ENCODE peak calls at places on chromosomes 4 and X, in five cellular contexts. N is breast epithelium, Y is adrenal gland, P is brain microvascular endothelial cell, T is pancreas. R is an unnamed sample.

GRCh38 chrX:10110984-10111363 is 45.8 kb upstream of the CLCN4 start:
- DNase-seq in Y (peak), N (no peak), T (no peak), P (no peak), R (peak)

GRCh38 chrX:139933904-139934303 is 1.1 kb upstream of the ATP11C start:
- DNase-seq in N (no peak), Y (no peak), P (no peak), T (peak), R (no peak)

GRCh38 chr4:104470770-104471169 is 23.9 kb downstream of the CXXC4 start:
- DNase-seq in Y (no peak), T (no peak), N (no peak), P (no peak), R (no peak)

GRCh38 chr4:11323771-11324170 is 104.9 kb downstream of the HS3ST1 start:
- DNase-seq in N (no peak), T (no peak), Y (no peak), P (no peak), R (no peak)

GRCh38 chr4:8081621-8082516 is 76.7 kb downstream of the ABLIM2 start:
- DNase-seq in Y (no peak), P (no peak), T (no peak), N (no peak), R (no peak)

GRCh38 chr4:5925419-5926187 is 32.7 kb upstream of the CRMP1 start:
- DNase-seq in N (no peak), Y (no peak), P (no peak), T (no peak), R (no peak)

GRCh38 chr4:184803133-184803532 is 22.6 kb downstream of the ACSL1 start:
- DNase-seq in P (no peak), T (no peak), N (no peak), Y (no peak), R (no peak)

GRCh38 chrX:38273453-38273852 is 52.8 kb upstream of the SRPX start:
- DNase-seq in Y (no peak), N (no peak), T (no peak), P (no peak), R (no peak)

GRCh38 chrX:85493821-85494220 is 114.4 kb upstream of the POF1B start:
- DNase-seq in N (no peak), Y (no peak), P (no peak), T (no peak), R (no peak)

GRCh38 chr4:102687373-102687981 is 73.3 kb downstream of the MANBA start:
- DNase-seq in T (no peak), Y (no peak), P (peak), N (no peak), R (no peak)

GRCh38 chrX:65582450-65583082 is 48.0 kb upstream of the LAS1L start:
- DNase-seq in P (no peak), T (no peak), N (no peak), Y (no peak), R (no peak)

GRCh38 chrX:139724626-139725025 is 16.7 kb upstream of the MCF2 start:
- DNase-seq in T (no peak), N (no peak), P (no peak), Y (no peak), R (no peak)

GRCh38 chrX:102728646-102729045 is 8.1 kb downstream of the GPRASP3 start:
- DNase-seq in P (no peak), T (no peak), N (no peak), Y (no peak), R (no peak)

GRCh38 chr4:60002603-60003325 is 1197.4 kb upstream of the ADGRL3 start:
- DNase-seq in T (no peak), P (no peak), N (no peak), Y (no peak), R (no peak)

GRCh38 chrX:103681443-103681842 is 5.1 kb downstream of the MORF4L2 start:
- DNase-seq in N (no peak), Y (no peak), P (no peak), T (no peak), R (no peak)

GRCh38 chrX:151675121-151675746 is 20.0 kb upstream of the PRRG3 start:
- DNase-seq in P (no peak), T (no peak), N (no peak), Y (no peak), R (no peak)

GRCh38 chrX:97876697-97877407 is 993.1 kb downstream of the RPA4 start:
- DNase-seq in P (no peak), Y (no peak), T (no peak), N (no peak), R (no peak)

GRCh38 chr4:81021526-81021944 is 9.0 kb upstream of the BMP3 start:
- DNase-seq in Y (no peak), N (no peak), T (no peak), P (no peak), R (no peak)

GRCh38 chrX:13598877-13599276 is 29.5 kb downstream of the EGFL6 start:
- DNase-seq in T (no peak), P (no peak), Y (no peak), N (no peak), R (no peak)

GRCh38 chrX:14675500-14675899 is 146.2 kb downstream of the GLRA2 start:
- DNase-seq in Y (no peak), N (no peak), P (no peak), T (no peak), R (no peak)

GRCh38 chrX:140744085-140744484 is 34.5 kb downstream of the LINC00632 start:
- DNase-seq in N (no peak), Y (no peak), T (no peak), P (no peak), R (no peak)

GRCh38 chr4:891747-892146 is 40.4 kb downstream of the GAK start:
- DNase-seq in T (no peak), Y (peak), P (no peak), N (no peak), R (no peak)

GRCh38 chr4:102104278-102104677 is 241.0 kb downstream of the SLC39A8 start:
- DNase-seq in N (no peak), Y (no peak), T (no peak), P (no peak), R (no peak)

GRCh38 chrX:37993857-37994619 is 12.3 kb upstream of the SYTL5 start:
- DNase-seq in T (peak), N (no peak), Y (no peak), P (no peak), R (no peak)

GRCh38 chrX:134158821-134159512 is 78.0 kb upstream of the CCDC160 start:
- DNase-seq in T (no peak), Y (no peak), P (no peak), N (no peak), R (no peak)

GRCh38 chr4:52096048-52096447 is 44.9 kb downstream of the SPATA18 start:
- DNase-seq in N (no peak), T (no peak), P (no peak), Y (no peak), R (no peak)

GRCh38 chr4:16579866-16580265 is 318.6 kb downstream of the LDB2 start:
- DNase-seq in N (no peak), Y (no peak), T (no peak), P (no peak), R (no peak)

GRCh38 chr4:164935363-164935762 is 42.1 kb downstream of the TRIM61 start:
- DNase-seq in P (peak), Y (no peak), N (no peak), T (no peak), R (no peak)

GRCh38 chrX:141468940-141469339 is 115.6 kb downstream of the SPANXA1 start:
- DNase-seq in Y (no peak), P (no peak), N (no peak), T (no peak), R (no peak)

GRCh38 chrX:51896626-51897025 is 3.2 kb downstream of the MAGED1 start:
- DNase-seq in T (no peak), Y (no peak), N (no peak), P (no peak), R (no peak)

GRCh38 chrX:136057567-136057966 is 72.3 kb downstream of the SLC9A6 start:
- DNase-seq in P (no peak), T (no peak), N (no peak), Y (no peak), R (no peak)

GRCh38 chrX:136059350-136059749 is 74.1 kb downstream of the SLC9A6 start:
- DNase-seq in Y (no peak), P (no peak), T (no peak), N (no peak), R (no peak)

GRCh38 chrX:136061302-136061701 is 76.1 kb downstream of the SLC9A6 start:
- DNase-seq in P (no peak), N (no peak), T (no peak), Y (no peak), R (no peak)

DNA sequence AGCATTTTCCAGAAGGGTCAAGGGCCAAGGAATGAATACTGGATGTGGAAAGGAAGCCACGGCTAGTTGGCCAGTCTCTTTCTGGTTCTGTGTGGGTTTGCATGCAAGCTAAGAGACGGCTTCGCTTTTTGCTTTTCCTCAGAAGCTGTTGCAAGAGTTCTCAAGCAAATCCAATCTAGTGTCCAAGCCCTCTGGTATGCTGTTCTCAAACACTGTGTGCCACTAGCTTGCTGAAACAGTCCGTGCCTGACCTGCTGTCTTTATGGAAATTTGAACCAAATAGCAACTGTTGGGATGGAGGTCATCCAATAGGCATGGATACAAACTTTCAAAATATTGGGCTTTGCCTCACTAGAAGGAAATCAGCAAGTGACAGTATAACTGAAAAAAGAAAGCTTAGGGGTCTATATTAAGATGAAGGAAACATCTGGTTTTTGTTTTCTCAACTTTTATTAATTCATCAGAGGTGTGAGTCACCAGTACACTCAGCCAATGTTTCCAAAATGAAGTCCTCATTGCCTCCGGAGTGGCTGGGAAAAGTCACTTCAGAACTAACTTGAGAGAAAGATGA is 70.5 kb downstream of the SLC9A6 start:
- DNase-seq in T (no peak), N (no peak), Y (peak), P (peak), R (no peak)
- H3K27ac ChIP-seq in T (no peak), N (peak), Y (peak), P (peak), R (no peak)

GRCh38 chr4:3898098-3898497 is 131.9 kb downstream of the ADRA2C start:
- DNase-seq in P (no peak), Y (no peak), N (no peak), T (no peak), R (no peak)
- TF ChIP-seq CTCF in P (no peak), Y (no peak), N (no peak), T (no peak), R (no peak)

DNA sequence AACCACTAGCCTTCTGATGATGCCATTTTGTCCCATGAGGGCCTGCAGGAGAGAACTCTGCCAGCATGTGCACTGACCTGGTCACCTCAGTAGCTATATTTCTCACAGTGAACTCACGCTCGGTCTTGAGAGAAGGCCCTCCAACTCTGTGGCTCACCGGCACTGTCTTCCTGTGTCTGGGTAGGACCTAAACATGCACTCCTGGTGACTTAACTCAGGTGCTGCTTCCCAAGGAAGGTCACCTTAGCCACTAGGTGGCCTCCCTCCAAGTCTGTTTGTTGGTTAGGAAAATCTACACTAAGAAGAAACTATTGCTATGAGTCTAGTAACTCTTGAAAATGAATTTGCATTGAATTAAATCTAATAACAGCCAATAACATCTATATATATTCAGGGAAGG is 24.8 kb downstream of the TLR10 start:
- DNase-seq in T (no peak), N (no peak), Y (no peak), P (no peak), R (no peak)
- H3K27ac ChIP-seq in T (no peak), N (no peak), Y (no peak), P (no peak), R (no peak)

GRCh38 chr4:153785830-153786721 is 2.8 kb downstream of the SFRP2 start:
- DNase-seq in P (no peak), T (no peak), N (no peak), Y (no peak), R (no peak)
- TF ChIP-seq CTCF in P (peak), T (no peak), N (no peak), Y (peak), R (peak)

DNA sequence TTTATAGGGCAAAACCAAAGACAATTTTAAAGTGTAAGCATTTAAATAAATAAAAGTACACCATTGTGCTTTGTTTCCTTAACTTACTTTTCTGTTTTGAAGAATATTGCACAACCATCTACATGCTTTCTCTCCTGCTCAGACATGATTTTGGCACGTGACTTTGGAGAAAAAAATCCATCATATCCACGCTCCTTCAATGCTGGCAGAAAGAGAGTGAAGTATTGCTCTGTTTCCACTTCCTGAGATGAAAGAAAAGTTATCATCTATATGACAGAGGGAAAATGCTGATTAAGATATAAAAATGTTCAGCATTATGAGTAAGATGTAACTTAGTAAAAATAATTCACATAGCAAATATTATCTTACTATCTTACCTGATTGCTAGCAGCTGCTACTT is 77.1 kb downstream of the CNOT6L start:
- DNase-seq in Y (no peak), T (no peak), P (no peak), N (no peak), R (no peak)
- H3K27ac ChIP-seq in Y (no peak), T (no peak), P (no peak), N (no peak), R (no peak)

DNA sequence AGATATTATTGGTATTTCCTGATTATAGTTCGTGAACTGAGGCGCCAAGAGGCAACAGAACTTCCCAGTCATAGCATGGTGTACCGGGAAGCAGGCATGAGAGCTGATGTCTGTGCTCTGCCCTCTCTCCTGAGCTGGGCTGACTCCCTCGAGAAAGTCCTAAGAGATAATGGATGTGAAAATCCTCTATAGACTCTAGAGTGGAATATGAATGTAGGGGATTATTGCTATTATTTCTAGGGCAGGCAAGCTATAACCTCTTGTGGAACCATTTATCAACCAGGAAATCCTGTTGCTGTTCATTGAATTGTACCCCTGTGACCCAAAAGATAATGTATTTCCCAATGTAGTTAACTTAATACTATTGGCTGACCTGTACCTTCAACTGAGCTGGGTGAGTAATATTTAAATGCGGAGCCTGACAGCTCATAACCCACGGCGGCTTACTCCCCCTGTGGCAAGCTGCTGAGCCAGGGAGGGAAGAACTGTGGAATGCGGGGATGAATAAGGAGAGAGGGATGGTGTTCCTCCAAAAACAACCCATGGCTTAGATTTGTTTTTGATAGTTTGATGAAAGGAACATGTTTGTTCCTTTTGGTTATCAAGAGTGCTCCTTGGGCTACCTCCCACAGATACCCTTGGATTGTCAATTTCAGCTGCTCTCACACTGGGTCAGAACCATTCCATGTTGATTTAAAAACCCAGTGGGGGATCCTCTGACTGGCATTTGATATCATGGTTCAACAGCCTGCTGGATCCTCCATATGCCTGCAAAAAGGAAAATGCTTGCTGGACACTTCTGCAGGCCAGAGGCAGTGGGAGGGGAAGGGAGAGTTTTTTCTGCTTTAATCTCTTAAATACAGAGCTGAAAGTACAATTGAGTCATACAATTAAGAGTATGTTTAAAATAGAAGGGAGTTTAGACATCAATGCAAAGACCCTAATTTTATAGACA is 339.0 kb upstream of the BOD1L1 start:
- DNase-seq in Y (peak), N (no peak), T (no peak), P (peak), R (no peak)
- TF ChIP-seq CTCF in Y (no peak), N (no peak), T (no peak), P (peak), R (no peak)